ENCODE peak calls at places on chromosomes 12 and 14, in nine cellular contexts. A is PC-3, T is cardiac fibroblast, D is upper lobe of right lung, S is GM23338, E is IMR-90, Q is tibial nerve, G is HL-60, F is right atrium auricular region. L is an unnamed sample.

GRCh38 chr12:130214686-130215370 is 52.6 kb downstream of the FZD10 start:
- DNase-seq in G (no peak), S (peak), F (no peak), T (no peak), Q (no peak), D (no peak), E (no peak), A (no peak), L (no peak)

GRCh38 chr12:118360785-118361404 is 11.8 kb downstream of the TAOK3 start:
- DNase-seq in T (peak), F (no peak), A (peak), D (no peak), E (peak), S (no peak), G (no peak), Q (no peak), L (peak)

GRCh38 chr12:102543494-102543893 is 63.1 kb upstream of the IGF1 start:
- DNase-seq in Q (no peak), G (no peak), T (no peak), A (no peak), S (peak), F (no peak), D (no peak), E (peak), L (no peak)

GRCh38 chr12:129676411-129676810 is 227.4 kb downstream of the TMEM132D start:
- DNase-seq in E (no peak), D (no peak), F (no peak), A (no peak), Q (no peak), S (no peak), G (no peak), T (no peak), L (no peak)

GRCh38 chr14:35032562-35032961 is 13.5 kb upstream of the FAM177A1 start:
- DNase-seq in A (no peak), E (no peak), S (no peak), T (no peak), F (no peak), Q (no peak), G (no peak), D (no peak), L (no peak)

GRCh38 chr12:69027411-69027811 is 94.4 kb upstream of the CPM start:
- DNase-seq in D (no peak), S (no peak), G (no peak), A (peak), Q (no peak), E (peak), T (peak), F (no peak), L (peak)

GRCh38 chr14:55889124-55889523 is 229.1 kb upstream of the PELI2 start:
- DNase-seq in E (no peak), A (peak), D (no peak), T (no peak), S (no peak), G (no peak), Q (no peak), F (no peak), L (no peak)

GRCh38 chr12:130572553-130572952 is 143.5 kb downstream of the RIMBP2 start:
- DNase-seq in A (no peak), G (no peak), F (no peak), T (no peak), S (no peak), D (no peak), Q (no peak), E (no peak), L (no peak)

GRCh38 chr12:102426599-102427541 is 53.5 kb downstream of the IGF1 start:
- DNase-seq in G (no peak), D (no peak), E (peak), A (no peak), F (no peak), S (no peak), Q (no peak), T (no peak), L (no peak)

GRCh38 chr14:90604356-90604755 is 207.5 kb downstream of the CALM1 start:
- DNase-seq in G (no peak), Q (no peak), T (peak), F (no peak), E (no peak), D (no peak), A (no peak), S (no peak), L (no peak)

GRCh38 chr12:53939141-53940108 is 794 bp downstream of the HOXC13 start:
- DNase-seq in E (no peak), T (peak), D (no peak), A (peak), Q (no peak), S (peak), G (no peak), F (no peak), L (peak)

GRCh38 chr14:64253672-64254071 is 40.5 kb downstream of the ESR2 start:
- DNase-seq in E (peak), A (peak), F (no peak), G (no peak), Q (no peak), S (no peak), T (peak), D (no peak), L (peak)

GRCh38 chr12:29517265-29517664 is 19.8 kb upstream of the OVCH1 start:
- DNase-seq in T (no peak), F (no peak), D (no peak), Q (no peak), E (no peak), S (no peak), A (peak), G (no peak), L (no peak)

GRCh38 chr14:100898935-100899840 is 4.3 kb downstream of the RTL1 start:
- DNase-seq in Q (no peak), F (peak), S (no peak), D (peak), G (no peak), A (no peak), E (no peak), T (no peak), L (peak)

GRCh38 chr12:23350808-23351207 is 598.7 kb downstream of the SOX5 start:
- DNase-seq in F (no peak), T (no peak), Q (no peak), G (no peak), D (no peak), E (no peak), S (no peak), A (no peak), L (no peak)

GRCh38 chr12:101040936-101041335 is 169.1 kb downstream of the SLC5A8 start:
- DNase-seq in D (no peak), F (no peak), G (no peak), Q (no peak), A (peak), S (no peak), E (no peak), T (peak), L (peak)

GRCh38 chr12:12507121-12507520 is 55.5 kb downstream of the DUSP16 start:
- DNase-seq in Q (no peak), S (no peak), A (no peak), D (no peak), F (no peak), G (no peak), T (peak), E (no peak), L (no peak)

GRCh38 chr12:52380271-52380694 is 5.2 kb downstream of the KRT84 start:
- DNase-seq in F (no peak), A (peak), G (no peak), T (peak), D (peak), Q (no peak), E (no peak), S (peak), L (peak)

GRCh38 chr14:56494167-56494566 is 85.4 kb upstream of the TMEM260 start:
- DNase-seq in E (no peak), D (no peak), G (no peak), Q (no peak), S (no peak), A (no peak), F (no peak), T (no peak), L (no peak)

GRCh38 chr12:99870085-99870484 is 114.7 kb downstream of the ANKS1B start:
- DNase-seq in T (no peak), S (no peak), Q (no peak), A (no peak), G (no peak), D (no peak), F (no peak), E (no peak), L (no peak)

GRCh38 chr12:79344855-79345840 is 345.6 kb downstream of the PAWR start:
- DNase-seq in S (peak), T (peak), Q (no peak), G (peak), A (peak), E (peak), D (no peak), F (no peak), L (peak)

GRCh38 chr14:31560759-31561154 is 447 bp upstream of the NUBPL start:
- DNase-seq in S (peak), D (no peak), F (no peak), E (no peak), A (no peak), G (no peak), Q (no peak), T (no peak), L (peak)

GRCh38 chr14:100714205-100714781 is 12.4 kb upstream of the DLK1 start:
- DNase-seq in S (no peak), T (no peak), A (no peak), D (no peak), Q (no peak), F (no peak), G (no peak), E (no peak), L (no peak)

GRCh38 chr12:4145990-4146859 is 127.3 kb upstream of the CCND2 start:
- DNase-seq in F (no peak), A (no peak), T (no peak), G (no peak), Q (no peak), E (no peak), S (no peak), D (no peak), L (no peak)

GRCh38 chr14:61925732-61926445 is 163.7 kb downstream of the SNAPC1 start:
- DNase-seq in F (no peak), S (no peak), G (no peak), A (no peak), D (no peak), Q (no peak), E (peak), T (no peak), L (no peak)

GRCh38 chr14:103206023-103206481 is 82.8 kb downstream of the TNFAIP2 start:
- DNase-seq in Q (no peak), A (no peak), F (no peak), S (no peak), T (peak), G (no peak), D (no peak), E (no peak), L (no peak)

GRCh38 chr12:122896662-122897061 is 738 bp upstream of the VPS37B start:
- DNase-seq in Q (no peak), F (no peak), T (no peak), S (no peak), G (no peak), A (no peak), E (no peak), D (no peak), L (no peak)
- H3K4me3 ChIP-seq in Q (no peak), F (no peak), T (no peak), S (no peak), G (no peak), A (no peak), E (no peak), D (no peak), L (no peak)

DNA sequence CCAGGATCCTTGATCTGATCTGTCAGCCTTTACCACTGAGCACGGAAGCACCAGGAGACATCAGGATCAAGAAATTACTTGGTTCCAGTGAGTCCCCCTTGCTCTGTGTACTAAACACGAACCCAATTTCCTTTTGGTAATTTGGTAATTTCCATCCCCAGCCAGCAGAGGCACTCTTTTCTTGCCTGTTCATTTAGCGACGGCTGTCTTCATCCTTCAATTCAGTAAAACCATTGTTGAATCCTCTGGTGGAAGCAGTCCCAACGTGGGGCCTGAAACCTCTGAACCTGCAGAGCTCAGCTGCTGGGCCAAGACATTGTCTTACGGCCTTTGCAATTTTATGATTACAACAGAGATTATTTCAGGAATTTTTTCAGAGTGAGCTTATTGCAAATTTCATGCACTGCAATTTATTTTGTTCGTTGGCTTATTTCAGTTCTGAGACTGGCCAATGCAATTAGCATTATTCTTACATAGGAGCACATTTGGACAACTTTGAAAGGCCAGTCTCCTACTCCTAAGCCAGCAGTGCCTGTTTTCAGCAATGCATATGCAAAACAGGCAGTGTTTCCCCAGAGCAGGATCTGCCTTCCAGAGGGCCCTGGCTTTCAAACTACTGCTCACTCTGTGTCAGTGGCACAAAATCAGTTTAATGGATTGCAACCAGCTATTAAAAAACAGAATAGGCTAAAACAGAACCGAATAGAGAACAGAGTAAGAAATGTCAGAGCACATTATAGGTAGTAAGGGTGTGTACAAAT is 372.9 kb upstream of the TMEM132C start:
- DNase-seq in D (no peak), Q (no peak), S (peak), E (no peak), T (no peak), G (no peak), A (peak), F (no peak), L (no peak)
- TF ChIP-seq CTCF in D (peak), Q (no peak), S (peak), E (no peak), T (no peak), G (peak), A (peak), F (peak), L (no peak)

DNA sequence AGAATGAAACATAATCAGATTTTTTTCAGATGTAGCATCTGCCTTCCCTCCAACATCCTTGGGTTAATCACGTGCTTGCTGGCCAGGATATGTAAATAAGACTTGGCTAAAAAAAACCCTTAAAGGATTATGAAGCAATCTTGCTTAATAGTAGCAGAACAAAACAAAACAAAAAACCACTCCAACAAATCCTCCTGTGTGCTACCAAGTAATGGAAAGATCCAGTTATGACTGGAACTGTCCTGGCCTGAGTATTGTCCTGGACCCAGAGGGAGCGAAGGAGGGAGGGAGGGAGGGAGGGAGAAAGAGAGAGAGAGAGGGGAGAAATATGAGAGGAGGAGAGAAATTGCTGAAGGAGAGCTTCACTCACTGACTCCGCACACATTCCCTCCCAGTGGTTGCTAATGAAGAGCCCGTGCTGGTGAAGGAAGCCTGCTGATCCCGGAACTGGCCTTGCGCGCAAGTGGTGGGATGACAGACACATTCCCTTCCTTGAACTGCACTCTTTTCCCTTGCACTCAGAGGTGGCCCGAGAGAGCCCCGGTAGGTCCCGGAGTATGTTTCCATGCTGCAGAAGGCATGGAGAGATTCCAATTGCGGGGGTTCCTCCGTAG is 57.2 kb downstream of the HMGA2 start:
- DNase-seq in S (peak), A (no peak), Q (peak), T (peak), F (peak), G (peak), D (no peak), E (peak), L (peak)
- H3K4me3 ChIP-seq in S (no peak), A (no peak), Q (peak), T (no peak), F (peak), G (peak), D (peak), E (no peak), L (peak)

GRCh38 chr14:91996951-91997371 is 42.9 kb downstream of the TRIP11 start:
- DNase-seq in E (peak), G (no peak), S (peak), Q (no peak), F (no peak), T (peak), D (no peak), A (peak), L (peak)
- TF ChIP-seq CTCF in E (peak), G (peak), S (peak), Q (peak), F (peak), T (peak), D (peak), A (peak), L (peak)

GRCh38 chr14:98593361-98593761 is 678.6 kb downstream of the BCL11B start:
- DNase-seq in G (no peak), A (no peak), T (no peak), Q (no peak), S (no peak), E (no peak), F (no peak), D (no peak), L (no peak)

GRCh38 chr14:98592611-98593170 is 679.3 kb downstream of the BCL11B start:
- DNase-seq in G (no peak), A (no peak), F (no peak), T (no peak), D (no peak), Q (no peak), E (no peak), S (no peak), L (no peak)

GRCh38 chr14:98594156-98594555 is 677.8 kb downstream of the BCL11B start:
- DNase-seq in E (no peak), G (no peak), A (no peak), S (no peak), F (no peak), Q (no peak), D (no peak), T (no peak), L (no peak)

DNA sequence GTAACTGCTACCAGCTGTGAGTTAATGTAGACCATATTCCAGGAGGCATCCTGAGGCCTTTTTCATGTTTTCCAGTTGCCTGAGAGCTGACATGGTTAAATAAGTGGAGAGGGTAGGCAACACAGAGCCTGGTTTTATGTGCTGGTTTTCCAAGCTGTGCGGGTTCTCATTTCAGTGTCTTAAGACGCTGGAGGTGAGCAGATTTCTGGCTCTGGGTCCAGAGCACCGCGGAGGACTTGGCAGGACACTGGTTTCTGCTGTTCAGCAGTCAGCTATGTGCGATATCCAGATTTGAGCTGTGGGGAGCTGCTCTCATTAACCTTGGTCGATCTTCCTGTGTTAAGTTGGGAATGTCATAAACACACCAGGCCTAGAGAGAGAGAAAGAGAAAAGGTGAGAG is 680.8 kb downstream of the BCL11B start:
- DNase-seq in G (no peak), E (no peak), Q (no peak), T (no peak), F (no peak), A (no peak), D (no peak), S (no peak), L (no peak)
- H3K4me3 ChIP-seq in G (no peak), E (no peak), Q (no peak), T (no peak), F (no peak), A (no peak), D (no peak), S (no peak), L (no peak)

GRCh38 chr12:45286621-45287020 is 70.7 kb downstream of the ANO6 start:
- DNase-seq in F (no peak), D (no peak), G (no peak), E (no peak), T (no peak), S (no peak), Q (no peak), A (no peak), L (no peak)

GRCh38 chr12:45281994-45282393 is 66.1 kb downstream of the ANO6 start:
- DNase-seq in G (no peak), Q (no peak), F (no peak), A (no peak), S (no peak), T (peak), D (no peak), E (peak), L (no peak)

GRCh38 chr12:45282411-45282810 is 66.5 kb downstream of the ANO6 start:
- DNase-seq in E (no peak), A (no peak), G (no peak), S (no peak), Q (no peak), D (no peak), T (no peak), F (no peak), L (no peak)

GRCh38 chr12:45285717-45286116 is 69.8 kb downstream of the ANO6 start:
- DNase-seq in D (no peak), F (no peak), A (no peak), S (peak), Q (no peak), E (no peak), T (no peak), G (no peak), L (no peak)

GRCh38 chr12:45284096-45284901 is 68.4 kb downstream of the ANO6 start:
- DNase-seq in A (peak), Q (no peak), S (peak), T (peak), F (no peak), G (no peak), E (peak), D (no peak), L (peak)
- TF ChIP-seq CTCF in A (no peak), Q (no peak), S (peak), T (peak), F (no peak), G (no peak), E (peak), D (no peak), L (peak)

GRCh38 chr14:96267916-96268315 is 11.9 kb downstream of the BDKRB1 start:
- DNase-seq in G (no peak), E (peak), Q (no peak), T (no peak), S (no peak), F (no peak), D (no peak), A (peak), L (no peak)

GRCh38 chr14:96270565-96271420 is 14.8 kb downstream of the BDKRB1 start:
- DNase-seq in T (peak), E (peak), D (no peak), Q (no peak), G (no peak), F (no peak), A (no peak), S (no peak), L (peak)

GRCh38 chr14:96268426-96269358 is 12.7 kb downstream of the BDKRB1 start:
- DNase-seq in S (no peak), T (peak), A (peak), Q (peak), G (no peak), D (no peak), E (peak), F (peak), L (peak)

GRCh38 chr14:96267336-96267735 is 11.3 kb downstream of the BDKRB1 start:
- DNase-seq in D (no peak), E (peak), G (no peak), A (no peak), Q (no peak), T (peak), F (no peak), S (no peak), L (peak)

GRCh38 chr14:96269359-96269710 is 13.3 kb downstream of the BDKRB1 start:
- DNase-seq in A (no peak), T (no peak), G (no peak), D (no peak), E (no peak), S (no peak), Q (no peak), F (no peak), L (no peak)
- H3K4me3 ChIP-seq in A (no peak), T (no peak), G (no peak), D (no peak), E (no peak), S (no peak), Q (no peak), F (no peak), L (no peak)

GRCh38 chr14:91929700-91930099 is 17.8 kb downstream of the FBLN5 start:
- DNase-seq in G (no peak), D (no peak), Q (no peak), F (no peak), S (no peak), E (peak), A (no peak), T (peak), L (peak)
- TF ChIP-seq CTCF in G (no peak), D (no peak), Q (no peak), F (no peak), S (no peak), E (no peak), A (no peak), T (no peak), L (no peak)

L was measured in fibroblast of pulmonary artery.